ENCODE peak calls at places on chromosome 18, in seven cellular contexts. H is tibial artery, Q is lower lobe of right lung, R is psoas muscle, J is ascending aorta, A is colonic mucosa, V is fibroblast of lung. Z is an unnamed sample. For H3K4me1, the result is how much of the 10 kb centered on the place peaks cover.

GRCh38 chr18:39661856-39662366 is 2096.3 kb upstream of the CELF4 start:
- DNase-seq in Q (no peak), V (no peak), J (no peak), A (no peak), H (no peak), R (no peak), Z (no peak)

GRCh38 chr18:46148810-46149209 is 44.6 kb downstream of the HAUS1 start:
- DNase-seq in H (peak), R (no peak), A (peak), J (peak), V (peak), Q (no peak), Z (no peak)

GRCh38 chr18:7230646-7231349 is at the start of gene LRRC30:
- DNase-seq in J (no peak), A (no peak), Q (no peak), H (no peak), R (no peak), V (no peak), Z (no peak)

GRCh38 chr18:63970803-63971191 is 916 bp downstream of the SERPINB8 start:
- DNase-seq in V (peak), A (peak), J (peak), Q (peak), R (peak), H (peak), Z (no peak)

GRCh38 chr18:9824474-9824832 is 61.3 kb upstream of the TXNDC2 start:
- DNase-seq in J (peak), A (peak), H (no peak), V (peak), R (no peak), Q (no peak), Z (peak)

GRCh38 chr18:70280007-70280925 is 8.6 kb upstream of the SOCS6 start:
- DNase-seq in Q (no peak), A (peak), H (no peak), J (no peak), R (no peak), V (peak), Z (no peak)

GRCh38 chr18:8841781-8842485 is 136.6 kb downstream of the MTCL1 start:
- DNase-seq in J (no peak), R (no peak), H (no peak), V (peak), Q (no peak), A (no peak), Z (no peak)

GRCh38 chr18:50651334-50651733 is 91.4 kb downstream of the MAPK4 start:
- DNase-seq in A (no peak), J (no peak), H (no peak), V (no peak), Q (no peak), R (no peak), Z (peak)

GRCh38 chr18:6874316-6874715 is 144.8 kb downstream of the ARHGAP28 start:
- DNase-seq in R (no peak), H (no peak), V (no peak), Q (no peak), J (no peak), A (no peak), Z (no peak)

GRCh38 chr18:38170845-38171244 is 605.2 kb upstream of the CELF4 start:
- DNase-seq in Q (no peak), R (no peak), H (no peak), V (no peak), J (no peak), A (no peak), Z (no peak)

GRCh38 chr18:38174594-38174993 is 609.0 kb upstream of the CELF4 start:
- DNase-seq in R (no peak), Q (no peak), J (no peak), H (no peak), A (no peak), V (no peak), Z (no peak)

GRCh38 chr18:38174173-38174572 is 608.6 kb upstream of the CELF4 start:
- DNase-seq in J (no peak), V (no peak), H (no peak), R (no peak), A (no peak), Q (no peak), Z (no peak)
- H3K4me1 ChIP-seq in J (under half), V (under half), H (under half), R (under half), A (under half), Q (under half), Z (under half)

DNA sequence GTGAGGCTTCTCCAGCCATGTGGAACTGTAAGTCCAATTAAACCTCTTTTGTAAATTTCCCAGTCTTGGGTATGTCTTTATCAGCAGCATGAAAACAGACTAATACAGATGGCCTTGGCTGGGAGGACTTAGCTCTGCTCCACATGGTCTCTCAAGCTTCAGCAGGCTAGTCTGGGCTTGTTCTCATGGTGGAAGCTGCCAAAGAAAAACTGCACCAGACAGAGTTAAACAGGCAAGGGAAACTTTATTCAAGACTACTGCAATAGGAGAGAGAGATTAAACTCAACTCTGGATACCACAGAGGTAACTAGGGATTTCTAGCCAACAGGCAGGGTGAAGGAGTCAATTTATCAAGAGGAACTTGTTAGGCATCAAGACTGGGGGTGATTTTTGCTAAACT is 142.1 kb downstream of the CABLES1 start:
- DNase-seq in Q (no peak), A (no peak), V (no peak), R (no peak), J (no peak), H (no peak), Z (no peak)
- TF ChIP-seq CTCF in Q (no peak), A (no peak), V (no peak), R (no peak), J (no peak), H (no peak), Z (no peak)

GRCh38 chr18:35248429-35248828 is 7.6 kb downstream of the ZNF397 start:
- DNase-seq in V (no peak), Q (no peak), J (no peak), H (no peak), A (no peak), R (no peak), Z (no peak)

GRCh38 chr18:35253655-35254287 is 12.9 kb downstream of the ZNF397 start:
- DNase-seq in H (no peak), R (no peak), V (no peak), A (no peak), J (no peak), Q (no peak), Z (no peak)

GRCh38 chr18:35256947-35257346 is 16.1 kb downstream of the ZNF397 start:
- DNase-seq in A (no peak), V (no peak), R (no peak), J (no peak), Q (no peak), H (no peak), Z (no peak)

GRCh38 chr18:35247412-35248249 is 6.8 kb downstream of the ZNF397 start:
- DNase-seq in V (no peak), H (no peak), R (no peak), J (no peak), A (no peak), Q (no peak), Z (no peak)

DNA sequence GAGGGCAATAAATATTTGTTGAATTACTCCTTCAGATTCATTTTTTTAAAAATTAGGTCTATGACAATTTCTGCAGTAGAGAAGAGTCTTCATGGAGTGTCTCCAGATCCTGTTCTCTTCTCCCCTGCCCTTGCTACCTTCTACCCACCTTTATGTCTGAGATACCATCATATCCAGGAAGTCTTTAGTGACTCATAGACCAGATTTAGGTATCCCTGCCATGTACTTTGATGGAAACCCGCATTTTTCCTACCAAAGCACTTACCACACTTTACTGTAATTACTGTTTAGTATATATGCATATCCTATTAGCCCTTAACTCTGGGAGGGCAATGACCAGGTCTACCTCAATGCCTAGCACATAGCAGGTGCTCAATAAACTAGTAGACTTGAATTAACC is 11.6 kb downstream of the ZNF397 start:
- DNase-seq in H (no peak), A (no peak), R (no peak), Q (no peak), J (no peak), V (no peak), Z (no peak)
- H3K27ac ChIP-seq in H (no peak), A (no peak), R (no peak), Q (no peak), J (no peak), V (no peak), Z (no peak)

DNA sequence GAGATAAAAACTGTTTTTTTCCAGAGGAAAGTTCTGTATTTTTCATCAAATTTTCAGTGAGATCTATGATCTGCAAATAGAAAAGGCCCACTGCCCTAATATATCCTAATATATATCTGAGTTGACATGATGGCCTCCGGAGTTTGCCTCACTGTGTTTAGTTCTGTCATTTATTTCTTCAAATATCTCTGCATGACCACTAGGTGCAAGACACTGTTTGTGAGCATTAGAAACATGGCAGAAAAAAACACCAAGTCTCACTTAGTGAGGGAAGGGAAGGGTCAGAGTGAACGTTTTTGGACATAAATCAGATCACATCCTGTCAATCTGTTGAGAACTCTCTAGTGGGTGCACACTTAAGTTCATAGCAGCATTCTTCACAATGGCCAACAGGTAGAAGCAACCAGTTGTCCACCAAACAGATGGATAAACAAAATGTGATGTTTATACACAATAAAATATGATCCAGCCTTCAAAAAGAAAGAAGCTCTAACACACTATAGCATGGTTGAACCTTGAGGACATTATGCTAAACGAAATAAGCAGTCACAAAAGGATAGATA is 53.4 kb downstream of the SPIRE1 start:
- DNase-seq in V (no peak), R (no peak), Q (no peak), H (no peak), J (no peak), A (no peak), Z (no peak)
- H3K4me1 ChIP-seq in V (under half), R (under half), Q (under half), H (under half), J (under half), A (under half), Z (under half)

DNA sequence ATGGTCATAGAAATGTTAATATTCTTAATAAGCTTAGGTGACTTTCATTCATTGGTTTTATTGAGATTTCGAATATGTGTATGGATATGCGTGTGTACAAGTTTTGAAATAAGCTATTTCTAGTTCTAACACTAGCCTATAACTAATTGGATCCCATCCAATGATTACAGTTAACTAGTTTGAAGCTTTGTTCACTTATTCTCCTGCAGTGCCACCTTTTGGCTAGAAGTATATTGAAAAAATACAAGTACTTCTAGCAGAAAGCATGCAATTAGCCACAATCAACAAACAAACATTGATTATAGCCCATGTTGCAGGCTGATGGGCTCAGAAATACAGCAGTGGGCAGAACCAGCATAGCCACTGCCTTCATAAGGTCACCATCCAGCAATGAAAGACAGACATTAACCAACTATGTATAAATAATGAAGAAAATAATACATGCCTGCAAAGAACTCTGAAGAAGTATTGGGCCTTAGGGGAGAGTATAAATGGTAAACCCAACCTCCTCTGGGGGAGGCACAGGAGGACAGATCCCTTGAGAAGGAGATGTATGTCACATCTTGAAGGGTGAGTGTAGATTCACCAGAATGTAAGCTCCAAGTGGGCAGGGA is 5.1 kb upstream of the PIEZO2 start:
- DNase-seq in J (no peak), H (no peak), Q (no peak), A (no peak), V (peak), R (no peak), Z (no peak)
- TF ChIP-seq CTCF in J (peak), H (peak), Q (peak), A (peak), V (peak), R (peak), Z (peak)

DNA sequence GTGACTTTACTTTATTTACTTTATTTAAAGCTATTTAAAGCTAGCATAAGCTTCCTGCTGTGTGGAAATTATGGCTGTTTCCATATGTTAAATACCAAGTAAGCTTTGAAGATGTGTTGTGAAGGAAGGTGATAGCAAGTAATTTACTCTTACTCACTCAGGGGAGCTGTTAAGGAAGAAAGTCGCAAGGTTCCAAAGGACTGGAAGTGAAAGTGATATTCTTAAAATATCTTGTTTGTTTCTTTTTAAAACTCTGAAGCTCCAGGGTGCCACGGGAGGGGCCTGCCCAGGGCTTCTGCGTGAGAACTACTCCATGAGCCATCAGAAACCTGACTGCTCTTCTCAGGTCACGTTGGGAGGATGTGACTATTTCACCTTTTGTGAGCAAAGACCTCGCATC is 272.9 kb downstream of the NEDD4L start:
- DNase-seq in R (no peak), J (no peak), A (no peak), V (no peak), H (no peak), Q (no peak), Z (no peak)
- H3K27ac ChIP-seq in R (peak), J (no peak), A (peak), V (no peak), H (no peak), Q (peak), Z (peak)

DNA sequence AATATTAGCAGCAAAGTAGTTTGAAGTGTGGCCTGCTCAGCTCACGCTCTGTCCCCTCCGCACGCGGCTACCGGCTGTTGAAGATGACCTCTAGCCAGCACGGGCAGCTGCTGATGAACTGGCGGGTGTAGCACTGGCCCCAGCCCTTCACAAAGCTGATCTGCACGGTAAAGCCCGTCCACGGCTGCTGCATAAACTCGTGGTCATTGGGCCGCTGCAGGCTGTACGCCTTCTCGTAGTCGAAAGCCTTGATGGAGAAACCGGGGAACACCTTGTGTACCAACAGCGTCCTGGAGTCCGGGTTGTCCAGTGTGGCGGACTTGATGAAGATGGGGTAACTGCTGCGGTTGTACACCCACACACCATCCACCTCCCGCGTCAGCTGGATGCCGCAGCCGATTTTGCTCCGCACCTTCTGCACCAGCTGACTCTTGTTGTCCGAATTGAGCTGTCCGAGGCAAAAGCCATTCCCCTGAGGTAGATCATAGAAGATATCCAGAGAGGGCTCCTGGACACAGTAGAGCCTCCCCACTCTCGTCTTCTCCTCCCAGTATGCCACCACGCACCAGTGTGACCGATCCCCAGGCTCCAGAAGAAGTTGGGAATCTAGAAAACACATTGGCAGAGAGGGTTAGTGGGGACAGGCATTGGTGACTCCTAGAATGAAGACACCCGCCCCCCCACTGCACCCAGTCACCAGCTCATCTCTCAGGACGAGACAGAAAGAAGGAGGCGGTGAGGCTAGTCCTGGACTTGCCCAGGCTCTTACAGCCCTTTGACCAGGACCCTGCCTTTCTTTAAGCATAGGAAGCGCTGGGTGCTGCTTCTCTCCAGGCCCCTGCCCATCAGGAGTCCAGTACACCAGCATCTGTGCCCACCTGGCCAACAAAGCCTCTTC is 29.2 kb downstream of the SMAD7 start:
- DNase-seq in H (no peak), Q (no peak), R (no peak), A (peak), V (no peak), J (peak), Z (no peak)
- H3K4me1 ChIP-seq in H (half or more), Q (half or more), R (under half), A (under half), V (under half), J (half or more), Z (under half)

GRCh38 chr18:79418236-79418635 is 22.5 kb downstream of the NFATC1 start:
- DNase-seq in V (no peak), J (no peak), R (no peak), A (no peak), Q (no peak), H (no peak), Z (no peak)
- TF ChIP-seq CTCF in V (no peak), J (no peak), R (no peak), A (no peak), Q (no peak), H (no peak), Z (no peak)

Z was measured in breast epithelium.